ENCODE peak calls at places on chromosomes 5 and 9, in four cellular contexts. M is prostate gland, N is tibial artery, U is ovary. I is an unnamed sample. For H3K4me1, the result is how much of the 10 kb centered on the place peaks cover.

GRCh38 chr5:139133237-139133636 is 64.9 kb downstream of the SIL1 start:
- DNase-seq in M (no peak), N (no peak), U (no peak), I (no peak)

GRCh38 chr9:75169623-75170022 is 81.3 kb downstream of the OSTF1 start:
- DNase-seq in M (no peak), U (no peak), N (no peak), I (no peak)

GRCh38 chr5:104977530-104977929 is 1414.9 kb upstream of the NUDT12 start:
- DNase-seq in N (no peak), M (no peak), U (no peak), I (no peak)

GRCh38 chr5:69308046-69308553 is 24.5 kb downstream of the CCDC125 start:
- DNase-seq in M (no peak), N (no peak), U (no peak), I (no peak)

GRCh38 chr5:176737001-176737745 is 73.2 kb upstream of the UNC5A start:
- DNase-seq in M (no peak), U (no peak), N (peak), I (no peak)

GRCh38 chr9:127612993-127613954 is 1.2 kb downstream of the STXBP1 start:
- DNase-seq in M (peak), U (peak), N (peak), I (peak)

GRCh38 chr5:56302027-56302426 is 68.9 kb upstream of the ANKRD55 start:
- DNase-seq in M (no peak), U (no peak), N (no peak), I (no peak)

GRCh38 chr5:154518438-154518867 is 40.4 kb upstream of the HAND1 start:
- DNase-seq in M (no peak), U (no peak), N (peak), I (no peak)

GRCh38 chr5:172283020-172283861 is at the start of gene UBTD2:
- DNase-seq in N (peak), U (peak), M (peak), I (peak)

GRCh38 chr9:125747765-125748510 is 765 bp downstream of the PBX3 start:
- DNase-seq in N (peak), U (peak), M (peak), I (peak)

GRCh38 chr5:82329393-82329792 is 51.2 kb upstream of the RPS23 start:
- DNase-seq in M (no peak), U (no peak), N (no peak), I (no peak)

GRCh38 chr5:31886206-31886605 is 247.3 kb downstream of the PDZD2 start:
- DNase-seq in M (no peak), N (no peak), U (no peak), I (no peak)

GRCh38 chr5:132147663-132148062 is 74.1 kb downstream of the CSF2 start:
- DNase-seq in M (no peak), N (no peak), U (no peak), I (no peak)

GRCh38 chr5:43851741-43852140 is 248.8 kb downstream of the NNT start:
- DNase-seq in N (no peak), M (no peak), U (no peak), I (no peak)

GRCh38 chr9:92746567-92747458 is 17.8 kb downstream of the BICD2 start:
- DNase-seq in N (no peak), U (no peak), M (no peak), I (no peak)

GRCh38 chr9:93810028-93810971 is 144.9 kb downstream of the BARX1 start:
- DNase-seq in M (no peak), U (no peak), N (no peak), I (no peak)

GRCh38 chr5:172940242-172941066 is 18.8 kb upstream of the RPL26L1 start:
- DNase-seq in N (no peak), M (no peak), U (no peak), I (no peak)

GRCh38 chr9:136695435-136695895 is 8.2 kb upstream of the AGPAT2 start:
- DNase-seq in N (no peak), M (peak), U (no peak), I (no peak)

GRCh38 chr9:7879551-7880245 is 80.1 kb upstream of the DMAC1 start:
- DNase-seq in M (no peak), N (no peak), U (no peak), I (no peak)

GRCh38 chr5:160089549-160089948 is 29.7 kb downstream of the PWWP2A start:
- DNase-seq in N (no peak), M (no peak), U (no peak), I (no peak)

GRCh38 chr5:24899180-24899579 is 254.4 kb upstream of the CDH10 start:
- DNase-seq in M (no peak), U (no peak), N (no peak), I (no peak)

GRCh38 chr9:34957492-34958410 is at the start of gene PHF24:
- DNase-seq in U (no peak), M (no peak), N (no peak), I (no peak)

GRCh38 chr5:91875133-91875779 is 492.1 kb upstream of the ARRDC3 start:
- DNase-seq in N (no peak), U (no peak), M (no peak), I (no peak)

GRCh38 chr9:78972303-78973002 is 599.3 kb upstream of the TLE4 start:
- DNase-seq in U (no peak), M (no peak), N (no peak), I (no peak)

GRCh38 chr9:94648191-94648590 is 8.9 kb upstream of the FBP1 start:
- DNase-seq in U (no peak), N (no peak), M (no peak), I (no peak)

GRCh38 chr9:81776834-81777233 is 87.5 kb upstream of the TLE1 start:
- DNase-seq in M (no peak), U (peak), N (no peak), I (no peak)

GRCh38 chr9:129776938-129777768 is 24.3 kb upstream of the PTGES start:
- DNase-seq in M (peak), N (peak), U (peak), I (peak)

GRCh38 chr5:176770431-176770830 is 39.9 kb upstream of the UNC5A start:
- DNase-seq in N (peak), U (no peak), M (no peak), I (no peak)

GRCh38 chr5:172444626-172445365 is 9.5 kb downstream of the SH3PXD2B start:
- DNase-seq in U (no peak), N (peak), M (no peak), I (no peak)

GRCh38 chr5:106530150-106530549 is 1140.6 kb downstream of the EFNA5 start:
- DNase-seq in N (no peak), M (no peak), U (no peak), I (no peak)

GRCh38 chr9:82031538-82032280 is 43.1 kb downstream of the SPATA31D1 start:
- DNase-seq in N (no peak), U (no peak), M (peak), I (peak)

GRCh38 chr5:136364307-136364706 is 1.0 kb downstream of the TRPC7 start:
- DNase-seq in U (no peak), M (no peak), N (no peak), I (no peak)

GRCh38 chr9:37984672-37985611 is 81.0 kb upstream of the SLC25A51 start:
- DNase-seq in N (no peak), M (no peak), U (no peak), I (no peak)

GRCh38 chr9:121826711-121827110 is 175.3 kb downstream of the DAB2IP start:
- DNase-seq in N (no peak), M (no peak), U (no peak), I (no peak)

GRCh38 chr9:121825481-121825830 is 174.0 kb downstream of the DAB2IP start:
- DNase-seq in M (no peak), U (no peak), N (no peak), I (no peak)

GRCh38 chr9:121822093-121823085 is 171.0 kb downstream of the DAB2IP start:
- DNase-seq in N (no peak), M (no peak), U (no peak), I (no peak)

GRCh38 chr9:121823451-121824169 is 172.2 kb downstream of the DAB2IP start:
- DNase-seq in N (no peak), U (no peak), M (no peak), I (no peak)

DNA sequence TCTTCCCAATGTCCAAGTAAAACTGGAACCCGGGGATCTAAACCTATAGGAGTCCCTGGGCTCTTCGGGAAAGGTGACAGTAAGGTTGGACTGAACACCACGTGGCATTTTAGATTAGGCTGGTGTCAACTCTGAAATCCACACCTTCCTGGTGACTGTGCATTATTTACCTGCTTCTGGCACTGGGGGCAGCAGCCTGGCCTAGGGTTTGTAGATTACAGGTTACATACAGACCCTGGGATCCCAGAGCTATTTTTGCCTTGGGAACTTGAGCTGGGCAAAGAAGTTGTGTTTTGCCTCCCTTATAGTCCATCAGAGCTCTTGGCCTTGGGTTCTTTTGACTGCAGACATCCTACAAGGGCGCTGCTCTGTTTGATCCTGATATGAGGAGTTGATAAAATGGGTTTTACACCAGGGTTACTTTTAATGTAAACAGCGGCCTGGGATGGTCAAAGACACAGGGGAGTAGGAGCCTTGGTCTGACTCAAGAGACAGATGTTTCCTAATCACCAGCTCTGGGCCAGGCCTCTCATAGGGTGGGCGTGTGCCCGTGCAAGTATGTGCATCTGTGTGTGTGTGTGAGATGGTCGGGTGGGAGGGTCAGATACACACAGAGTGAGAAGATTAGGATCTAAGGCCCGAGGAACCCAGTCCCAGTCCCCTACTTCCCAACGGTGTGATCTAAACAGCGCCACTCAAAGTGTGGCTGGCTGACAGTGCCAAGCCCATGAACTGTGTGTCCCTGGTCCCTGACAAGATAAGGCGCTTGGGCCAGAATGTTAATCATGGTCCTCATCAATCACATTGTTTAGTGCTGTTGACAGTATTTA is 173.4 kb downstream of the DAB2IP start:
- DNase-seq in M (no peak), U (no peak), N (no peak), I (no peak)
- TF ChIP-seq CTCF in M (no peak), U (no peak), N (no peak), I (no peak)

DNA sequence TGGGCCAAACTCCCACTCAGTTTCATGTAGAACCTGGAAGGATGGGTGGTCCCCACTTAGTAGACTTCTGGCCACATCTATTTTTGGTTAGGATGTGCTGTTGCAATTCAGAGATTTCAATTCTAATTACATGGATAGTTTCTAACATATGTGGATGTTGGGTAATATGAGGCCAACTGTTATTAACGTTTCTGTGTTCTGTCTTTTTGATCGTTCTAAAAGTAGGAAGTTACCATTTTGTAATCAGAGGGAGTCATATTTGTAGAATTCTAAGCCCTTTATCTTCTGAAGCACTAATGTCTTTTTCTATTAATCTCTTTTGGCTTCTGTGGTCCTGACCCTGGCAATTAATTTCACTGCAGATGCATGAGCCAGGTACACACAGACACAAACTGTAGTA is 141.6 kb upstream of the SPEF2 start:
- DNase-seq in N (no peak), M (no peak), U (no peak), I (no peak)
- H3K4me1 ChIP-seq in N (under half), M (under half), U (under half), I (under half)

GRCh38 chr5:173981362-173981761 is 7.6 kb upstream of the C5orf47 start:
- DNase-seq in U (no peak), M (no peak), N (no peak), I (no peak)

GRCh38 chr5:173989432-173990082 is 587 bp downstream of the C5orf47 start:
- DNase-seq in M (no peak), U (no peak), N (no peak), I (no peak)

GRCh38 chr5:173988554-173989431 is at the start of gene C5orf47:
- DNase-seq in M (no peak), U (no peak), N (no peak), I (no peak)

DNA sequence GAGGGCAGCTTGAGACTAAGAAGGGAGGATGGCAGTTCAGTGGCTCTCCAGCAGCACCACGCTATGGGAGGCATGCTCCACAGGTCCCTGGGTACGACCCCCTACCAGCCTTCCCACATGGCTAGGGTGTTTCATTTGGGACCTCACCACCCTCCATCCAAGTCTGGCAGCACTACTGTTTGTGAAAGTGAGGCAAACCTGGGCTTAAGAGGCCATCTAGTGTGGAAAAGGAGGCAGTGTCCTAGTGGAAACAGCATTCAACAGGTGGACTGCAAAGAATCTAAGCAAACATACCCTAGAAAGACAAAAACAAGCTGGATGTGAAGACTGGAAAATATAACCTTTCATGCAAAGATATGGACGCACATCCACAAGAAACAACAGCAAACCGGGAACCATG is 4.8 kb upstream of the C5orf47 start:
- DNase-seq in N (no peak), M (no peak), U (no peak), I (no peak)
- TF ChIP-seq CTCF in N (no peak), M (no peak), U (no peak), I (peak)

DNA sequence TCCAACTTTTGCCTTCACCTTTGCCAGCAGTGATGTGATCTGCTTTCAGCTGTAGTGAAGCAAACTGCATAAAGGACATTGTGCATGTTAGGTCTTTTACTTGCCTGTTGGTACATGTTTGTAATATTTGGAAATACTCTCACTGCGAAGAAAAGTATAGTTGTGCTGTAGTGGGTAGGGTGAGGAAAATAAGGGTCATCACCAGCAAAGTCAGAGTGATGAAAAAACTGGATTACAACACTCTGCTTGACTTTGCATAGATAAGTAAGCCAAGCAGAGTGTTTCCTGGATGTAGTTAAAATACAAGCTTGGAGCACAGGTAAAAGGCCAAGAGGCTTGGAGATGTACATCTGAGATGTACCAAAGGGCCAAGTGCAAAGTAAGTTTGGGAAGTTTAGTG is 16.7 kb downstream of the TGFBR1 start:
- DNase-seq in N (no peak), U (no peak), M (no peak), I (no peak)
- H3K4me1 ChIP-seq in N (under half), U (under half), M (under half), I (half or more)

I was measured in psoas muscle.